ENCODE peak calls at places on chromosomes 1 and 21, in ten cellular contexts. One of them, this sample, is unnamed.

GRCh38 chr1:157925419-157926166 is 67.9 kb upstream of the KIRREL1 start:
- DNase-seq in SW 1271: no peak
- DNase-seq in myocyte: no peak
- DNase-seq in HEK293T: no peak
- DNase-seq in astrocyte of the spinal cord: no peak
- DNase-seq in CD4-positive, alpha-beta T cell: no peak
- DNase-seq in neural crest cell: no peak
- DNase-seq in stimulated activated effector memory CD8-positive, alpha-beta T cell treated with anti-CD3 and anti-CD28 coated beads, Interleukin-12 subunit alpha, Interleukin-12 subunit beta, amount 100 ng/mL, for 72 hours: no peak
- DNase-seq in GM06990: no peak
- DNase-seq in GM10248: no peak
- DNase-seq in this sample: no peak

GRCh38 chr21:43734131-43734634 is 15.3 kb downstream of the PDXK start:
- DNase-seq in SW 1271: no peak
- DNase-seq in HEK293T: no peak
- DNase-seq in astrocyte of the spinal cord: peak
- DNase-seq in CD4-positive, alpha-beta T cell: peak
- DNase-seq in GM10248: no peak
- DNase-seq in GM06990: no peak
- DNase-seq in neural crest cell: no peak
- DNase-seq in myocyte: peak
- DNase-seq in stimulated activated effector memory CD8-positive, alpha-beta T cell treated with anti-CD3 and anti-CD28 coated beads, Interleukin-12 subunit alpha, Interleukin-12 subunit beta, amount 100 ng/mL, for 72 hours: no peak
- DNase-seq in this sample: no peak

GRCh38 chr1:42748461-42749410 is 8.7 kb upstream of the CLDN19 start:
- DNase-seq in GM10248: no peak
- DNase-seq in stimulated activated effector memory CD8-positive, alpha-beta T cell treated with anti-CD3 and anti-CD28 coated beads, Interleukin-12 subunit alpha, Interleukin-12 subunit beta, amount 100 ng/mL, for 72 hours: no peak
- DNase-seq in SW 1271: no peak
- DNase-seq in astrocyte of the spinal cord: no peak
- DNase-seq in myocyte: no peak
- DNase-seq in neural crest cell: no peak
- DNase-seq in HEK293T: no peak
- DNase-seq in GM06990: no peak
- DNase-seq in CD4-positive, alpha-beta T cell: no peak
- DNase-seq in this sample: no peak

GRCh38 chr1:29688477-29689365 is 452.4 kb downstream of the PTPRU start:
- DNase-seq in GM10248: peak
- DNase-seq in neural crest cell: no peak
- DNase-seq in SW 1271: peak
- DNase-seq in HEK293T: no peak
- DNase-seq in CD4-positive, alpha-beta T cell: no peak
- DNase-seq in stimulated activated effector memory CD8-positive, alpha-beta T cell treated with anti-CD3 and anti-CD28 coated beads, Interleukin-12 subunit alpha, Interleukin-12 subunit beta, amount 100 ng/mL, for 72 hours: no peak
- DNase-seq in GM06990: no peak
- DNase-seq in myocyte: no peak
- DNase-seq in astrocyte of the spinal cord: peak
- DNase-seq in this sample: peak

GRCh38 chr1:71488555-71489252 is 407.9 kb upstream of the ZRANB2 start:
- DNase-seq in GM06990: no peak
- DNase-seq in SW 1271: no peak
- DNase-seq in myocyte: no peak
- DNase-seq in astrocyte of the spinal cord: no peak
- DNase-seq in CD4-positive, alpha-beta T cell: no peak
- DNase-seq in HEK293T: no peak
- DNase-seq in GM10248: no peak
- DNase-seq in neural crest cell: no peak
- DNase-seq in stimulated activated effector memory CD8-positive, alpha-beta T cell treated with anti-CD3 and anti-CD28 coated beads, Interleukin-12 subunit alpha, Interleukin-12 subunit beta, amount 100 ng/mL, for 72 hours: no peak
- DNase-seq in this sample: no peak

GRCh38 chr1:80244366-80244765 is 1237.8 kb upstream of the ADGRL4 start:
- DNase-seq in stimulated activated effector memory CD8-positive, alpha-beta T cell treated with anti-CD3 and anti-CD28 coated beads, Interleukin-12 subunit alpha, Interleukin-12 subunit beta, amount 100 ng/mL, for 72 hours: no peak
- DNase-seq in neural crest cell: no peak
- DNase-seq in GM06990: no peak
- DNase-seq in myocyte: peak
- DNase-seq in GM10248: no peak
- DNase-seq in CD4-positive, alpha-beta T cell: no peak
- DNase-seq in astrocyte of the spinal cord: no peak
- DNase-seq in SW 1271: no peak
- DNase-seq in HEK293T: no peak
- DNase-seq in this sample: no peak

GRCh38 chr21:37917612-37918011 is 1.4 kb upstream of the KCNJ6 start:
- DNase-seq in GM10248: no peak
- DNase-seq in SW 1271: no peak
- DNase-seq in neural crest cell: no peak
- DNase-seq in GM06990: no peak
- DNase-seq in CD4-positive, alpha-beta T cell: no peak
- DNase-seq in HEK293T: no peak
- DNase-seq in myocyte: no peak
- DNase-seq in stimulated activated effector memory CD8-positive, alpha-beta T cell treated with anti-CD3 and anti-CD28 coated beads, Interleukin-12 subunit alpha, Interleukin-12 subunit beta, amount 100 ng/mL, for 72 hours: no peak
- DNase-seq in astrocyte of the spinal cord: peak
- DNase-seq in this sample: peak

GRCh38 chr1:43671626-43672330 is 21.8 kb downstream of the KDM4A start:
- DNase-seq in GM06990: no peak
- DNase-seq in SW 1271: no peak
- DNase-seq in astrocyte of the spinal cord: peak
- DNase-seq in neural crest cell: no peak
- DNase-seq in myocyte: peak
- DNase-seq in stimulated activated effector memory CD8-positive, alpha-beta T cell treated with anti-CD3 and anti-CD28 coated beads, Interleukin-12 subunit alpha, Interleukin-12 subunit beta, amount 100 ng/mL, for 72 hours: no peak
- DNase-seq in HEK293T: no peak
- DNase-seq in CD4-positive, alpha-beta T cell: no peak
- DNase-seq in GM10248: no peak
- DNase-seq in this sample: peak

GRCh38 chr1:78176448-78176847 is 130.7 kb downstream of the GIPC2 start:
- DNase-seq in astrocyte of the spinal cord: peak
- DNase-seq in HEK293T: peak
- DNase-seq in stimulated activated effector memory CD8-positive, alpha-beta T cell treated with anti-CD3 and anti-CD28 coated beads, Interleukin-12 subunit alpha, Interleukin-12 subunit beta, amount 100 ng/mL, for 72 hours: no peak
- DNase-seq in SW 1271: no peak
- DNase-seq in CD4-positive, alpha-beta T cell: no peak
- DNase-seq in neural crest cell: no peak
- DNase-seq in myocyte: peak
- DNase-seq in GM10248: no peak
- DNase-seq in GM06990: no peak
- DNase-seq in this sample: peak

GRCh38 chr1:174742805-174743653 is 256.7 kb upstream of the CACYBP start:
- DNase-seq in GM06990: no peak
- DNase-seq in astrocyte of the spinal cord: peak
- DNase-seq in myocyte: no peak
- DNase-seq in stimulated activated effector memory CD8-positive, alpha-beta T cell treated with anti-CD3 and anti-CD28 coated beads, Interleukin-12 subunit alpha, Interleukin-12 subunit beta, amount 100 ng/mL, for 72 hours: no peak
- DNase-seq in GM10248: no peak
- DNase-seq in SW 1271: no peak
- DNase-seq in neural crest cell: no peak
- DNase-seq in CD4-positive, alpha-beta T cell: no peak
- DNase-seq in HEK293T: no peak
- DNase-seq in this sample: no peak

GRCh38 chr1:94327001-94327685 is 89.8 kb upstream of the ARHGAP29 start:
- DNase-seq in neural crest cell: peak
- DNase-seq in myocyte: peak
- DNase-seq in SW 1271: no peak
- DNase-seq in stimulated activated effector memory CD8-positive, alpha-beta T cell treated with anti-CD3 and anti-CD28 coated beads, Interleukin-12 subunit alpha, Interleukin-12 subunit beta, amount 100 ng/mL, for 72 hours: no peak
- DNase-seq in HEK293T: peak
- DNase-seq in GM06990: no peak
- DNase-seq in GM10248: no peak
- DNase-seq in CD4-positive, alpha-beta T cell: no peak
- DNase-seq in astrocyte of the spinal cord: peak
- DNase-seq in this sample: peak

GRCh38 chr21:37503848-37504467 is 137.4 kb downstream of the DYRK1A start:
- DNase-seq in CD4-positive, alpha-beta T cell: no peak
- DNase-seq in HEK293T: no peak
- DNase-seq in SW 1271: peak
- DNase-seq in GM10248: no peak
- DNase-seq in neural crest cell: no peak
- DNase-seq in stimulated activated effector memory CD8-positive, alpha-beta T cell treated with anti-CD3 and anti-CD28 coated beads, Interleukin-12 subunit alpha, Interleukin-12 subunit beta, amount 100 ng/mL, for 72 hours: no peak
- DNase-seq in astrocyte of the spinal cord: peak
- DNase-seq in GM06990: no peak
- DNase-seq in myocyte: peak
- DNase-seq in this sample: peak

GRCh38 chr1:117523111-117523510 is 82.7 kb upstream of the TENT5C start:
- DNase-seq in CD4-positive, alpha-beta T cell: no peak
- DNase-seq in GM06990: no peak
- DNase-seq in neural crest cell: no peak
- DNase-seq in astrocyte of the spinal cord: no peak
- DNase-seq in myocyte: no peak
- DNase-seq in GM10248: no peak
- DNase-seq in stimulated activated effector memory CD8-positive, alpha-beta T cell treated with anti-CD3 and anti-CD28 coated beads, Interleukin-12 subunit alpha, Interleukin-12 subunit beta, amount 100 ng/mL, for 72 hours: no peak
- DNase-seq in HEK293T: no peak
- DNase-seq in SW 1271: no peak
- DNase-seq in this sample: no peak

GRCh38 chr1:119611701-119612113 is 36.4 kb downstream of the ZNF697 start:
- DNase-seq in myocyte: peak
- DNase-seq in astrocyte of the spinal cord: peak
- DNase-seq in GM06990: peak
- DNase-seq in GM10248: peak
- DNase-seq in HEK293T: peak
- DNase-seq in CD4-positive, alpha-beta T cell: peak
- DNase-seq in SW 1271: peak
- DNase-seq in neural crest cell: peak
- DNase-seq in stimulated activated effector memory CD8-positive, alpha-beta T cell treated with anti-CD3 and anti-CD28 coated beads, Interleukin-12 subunit alpha, Interleukin-12 subunit beta, amount 100 ng/mL, for 72 hours: peak
- DNase-seq in this sample: peak

GRCh38 chr1:41102208-41102607 is 80.7 kb upstream of the SLFNL1 start:
- DNase-seq in GM10248: no peak
- DNase-seq in SW 1271: no peak
- DNase-seq in CD4-positive, alpha-beta T cell: no peak
- DNase-seq in GM06990: no peak
- DNase-seq in astrocyte of the spinal cord: peak
- DNase-seq in neural crest cell: no peak
- DNase-seq in stimulated activated effector memory CD8-positive, alpha-beta T cell treated with anti-CD3 and anti-CD28 coated beads, Interleukin-12 subunit alpha, Interleukin-12 subunit beta, amount 100 ng/mL, for 72 hours: no peak
- DNase-seq in HEK293T: no peak
- DNase-seq in myocyte: peak
- DNase-seq in this sample: peak

GRCh38 chr21:31514598-31514997 is 144.9 kb upstream of the SOD1 start:
- DNase-seq in GM06990: no peak
- DNase-seq in astrocyte of the spinal cord: peak
- DNase-seq in myocyte: no peak
- DNase-seq in GM10248: no peak
- DNase-seq in HEK293T: peak
- DNase-seq in SW 1271: no peak
- DNase-seq in CD4-positive, alpha-beta T cell: no peak
- DNase-seq in stimulated activated effector memory CD8-positive, alpha-beta T cell treated with anti-CD3 and anti-CD28 coated beads, Interleukin-12 subunit alpha, Interleukin-12 subunit beta, amount 100 ng/mL, for 72 hours: no peak
- DNase-seq in neural crest cell: peak
- DNase-seq in this sample: no peak

GRCh38 chr1:9239622-9240401 is 5.2 kb downstream of the H6PD start:
- DNase-seq in CD4-positive, alpha-beta T cell: peak
- DNase-seq in astrocyte of the spinal cord: peak
- DNase-seq in GM06990: no peak
- DNase-seq in HEK293T: no peak
- DNase-seq in GM10248: peak
- DNase-seq in SW 1271: no peak
- DNase-seq in myocyte: peak
- DNase-seq in neural crest cell: no peak
- DNase-seq in stimulated activated effector memory CD8-positive, alpha-beta T cell treated with anti-CD3 and anti-CD28 coated beads, Interleukin-12 subunit alpha, Interleukin-12 subunit beta, amount 100 ng/mL, for 72 hours: peak
- DNase-seq in this sample: peak

GRCh38 chr1:107198581-107198980 is 57.7 kb downstream of the NTNG1 start:
- DNase-seq in HEK293T: no peak
- DNase-seq in GM06990: no peak
- DNase-seq in stimulated activated effector memory CD8-positive, alpha-beta T cell treated with anti-CD3 and anti-CD28 coated beads, Interleukin-12 subunit alpha, Interleukin-12 subunit beta, amount 100 ng/mL, for 72 hours: no peak
- DNase-seq in myocyte: peak
- DNase-seq in astrocyte of the spinal cord: peak
- DNase-seq in GM10248: no peak
- DNase-seq in CD4-positive, alpha-beta T cell: no peak
- DNase-seq in neural crest cell: no peak
- DNase-seq in SW 1271: no peak
- DNase-seq in this sample: no peak

GRCh38 chr1:43282220-43283195 is 2.9 kb downstream of the C1orf210 start:
- DNase-seq in GM10248: no peak
- DNase-seq in CD4-positive, alpha-beta T cell: no peak
- DNase-seq in astrocyte of the spinal cord: no peak
- DNase-seq in myocyte: no peak
- DNase-seq in GM06990: no peak
- DNase-seq in HEK293T: no peak
- DNase-seq in SW 1271: no peak
- DNase-seq in neural crest cell: no peak
- DNase-seq in stimulated activated effector memory CD8-positive, alpha-beta T cell treated with anti-CD3 and anti-CD28 coated beads, Interleukin-12 subunit alpha, Interleukin-12 subunit beta, amount 100 ng/mL, for 72 hours: no peak
- DNase-seq in this sample: no peak

GRCh38 chr1:89697397-89697796 is 64.5 kb downstream of the LRRC8C start:
- DNase-seq in neural crest cell: no peak
- DNase-seq in HEK293T: no peak
- DNase-seq in GM06990: no peak
- DNase-seq in myocyte: no peak
- DNase-seq in SW 1271: no peak
- DNase-seq in astrocyte of the spinal cord: no peak
- DNase-seq in stimulated activated effector memory CD8-positive, alpha-beta T cell treated with anti-CD3 and anti-CD28 coated beads, Interleukin-12 subunit alpha, Interleukin-12 subunit beta, amount 100 ng/mL, for 72 hours: no peak
- DNase-seq in CD4-positive, alpha-beta T cell: no peak
- DNase-seq in GM10248: no peak
- DNase-seq in this sample: no peak

GRCh38 chr21:38743772-38744529 is 61.8 kb upstream of the ETS2 start:
- DNase-seq in stimulated activated effector memory CD8-positive, alpha-beta T cell treated with anti-CD3 and anti-CD28 coated beads, Interleukin-12 subunit alpha, Interleukin-12 subunit beta, amount 100 ng/mL, for 72 hours: no peak
- DNase-seq in CD4-positive, alpha-beta T cell: no peak
- DNase-seq in GM06990: no peak
- DNase-seq in SW 1271: no peak
- DNase-seq in HEK293T: no peak
- DNase-seq in neural crest cell: no peak
- DNase-seq in myocyte: no peak
- DNase-seq in astrocyte of the spinal cord: no peak
- DNase-seq in GM10248: no peak
- DNase-seq in this sample: peak

GRCh38 chr1:2976180-2976562 is 45.1 kb upstream of the ACTRT2 start:
- DNase-seq in GM10248: no peak
- DNase-seq in stimulated activated effector memory CD8-positive, alpha-beta T cell treated with anti-CD3 and anti-CD28 coated beads, Interleukin-12 subunit alpha, Interleukin-12 subunit beta, amount 100 ng/mL, for 72 hours: no peak
- DNase-seq in SW 1271: no peak
- DNase-seq in myocyte: no peak
- DNase-seq in CD4-positive, alpha-beta T cell: no peak
- DNase-seq in astrocyte of the spinal cord: no peak
- DNase-seq in HEK293T: no peak
- DNase-seq in neural crest cell: no peak
- DNase-seq in GM06990: no peak
- DNase-seq in this sample: no peak

GRCh38 chr1:92094595-92094994 is 14.4 kb downstream of the BTBD8 start:
- DNase-seq in neural crest cell: no peak
- DNase-seq in GM06990: no peak
- DNase-seq in astrocyte of the spinal cord: no peak
- DNase-seq in GM10248: no peak
- DNase-seq in myocyte: no peak
- DNase-seq in HEK293T: no peak
- DNase-seq in SW 1271: no peak
- DNase-seq in CD4-positive, alpha-beta T cell: no peak
- DNase-seq in stimulated activated effector memory CD8-positive, alpha-beta T cell treated with anti-CD3 and anti-CD28 coated beads, Interleukin-12 subunit alpha, Interleukin-12 subunit beta, amount 100 ng/mL, for 72 hours: no peak
- DNase-seq in this sample: no peak

GRCh38 chr1:19344831-19345230 is 32.7 kb downstream of the SLC66A1 start:
- DNase-seq in myocyte: no peak
- DNase-seq in neural crest cell: no peak
- DNase-seq in astrocyte of the spinal cord: no peak
- DNase-seq in SW 1271: no peak
- DNase-seq in HEK293T: no peak
- DNase-seq in GM06990: no peak
- DNase-seq in stimulated activated effector memory CD8-positive, alpha-beta T cell treated with anti-CD3 and anti-CD28 coated beads, Interleukin-12 subunit alpha, Interleukin-12 subunit beta, amount 100 ng/mL, for 72 hours: no peak
- DNase-seq in GM10248: no peak
- DNase-seq in CD4-positive, alpha-beta T cell: no peak
- DNase-seq in this sample: no peak

GRCh38 chr1:30616759-30617158 is 106.6 kb downstream of the MATN1 start:
- DNase-seq in myocyte: no peak
- DNase-seq in astrocyte of the spinal cord: no peak
- DNase-seq in HEK293T: no peak
- DNase-seq in GM06990: no peak
- DNase-seq in SW 1271: no peak
- DNase-seq in CD4-positive, alpha-beta T cell: no peak
- DNase-seq in stimulated activated effector memory CD8-positive, alpha-beta T cell treated with anti-CD3 and anti-CD28 coated beads, Interleukin-12 subunit alpha, Interleukin-12 subunit beta, amount 100 ng/mL, for 72 hours: no peak
- DNase-seq in neural crest cell: no peak
- DNase-seq in GM10248: no peak
- DNase-seq in this sample: no peak

GRCh38 chr1:72282271-72282656 is at the start of gene NEGR1:
- DNase-seq in myocyte: peak
- DNase-seq in HEK293T: peak
- DNase-seq in astrocyte of the spinal cord: peak
- DNase-seq in neural crest cell: peak
- DNase-seq in stimulated activated effector memory CD8-positive, alpha-beta T cell treated with anti-CD3 and anti-CD28 coated beads, Interleukin-12 subunit alpha, Interleukin-12 subunit beta, amount 100 ng/mL, for 72 hours: no peak
- DNase-seq in GM10248: no peak
- DNase-seq in SW 1271: peak
- DNase-seq in GM06990: peak
- DNase-seq in CD4-positive, alpha-beta T cell: no peak
- DNase-seq in this sample: no peak

GRCh38 chr1:110390096-110390495 is 730 bp downstream of the SLC16A4 start:
- DNase-seq in myocyte: peak
- DNase-seq in astrocyte of the spinal cord: peak
- DNase-seq in GM06990: no peak
- DNase-seq in HEK293T: peak
- DNase-seq in neural crest cell: no peak
- DNase-seq in GM10248: no peak
- DNase-seq in stimulated activated effector memory CD8-positive, alpha-beta T cell treated with anti-CD3 and anti-CD28 coated beads, Interleukin-12 subunit alpha, Interleukin-12 subunit beta, amount 100 ng/mL, for 72 hours: no peak
- DNase-seq in SW 1271: no peak
- DNase-seq in CD4-positive, alpha-beta T cell: no peak
- DNase-seq in this sample: peak

GRCh38 chr1:203628997-203629508 is 2.4 kb downstream of the ATP2B4 start:
- DNase-seq in CD4-positive, alpha-beta T cell: no peak
- DNase-seq in GM10248: no peak
- DNase-seq in SW 1271: no peak
- DNase-seq in GM06990: no peak
- DNase-seq in astrocyte of the spinal cord: no peak
- DNase-seq in HEK293T: no peak
- DNase-seq in neural crest cell: no peak
- DNase-seq in myocyte: no peak
- DNase-seq in stimulated activated effector memory CD8-positive, alpha-beta T cell treated with anti-CD3 and anti-CD28 coated beads, Interleukin-12 subunit alpha, Interleukin-12 subunit beta, amount 100 ng/mL, for 72 hours: no peak
- DNase-seq in this sample: no peak

This sample was measured in mesenchymal stem cell.